ENCODE peak calls at places on chromosomes 4 and X, in nine cellular contexts. T is stimulated activated CD4-positive, alpha-beta T cell treated with anti-CD3 and anti-CD28 coated beads, Interleukin-15, amount 100 ng/mL, for 48 hours; O is immature natural killer cell; F is myocyte; I is PC-3; M is fibroblast of the conjunctiva; S is activated T-helper 1 cell treated with Interleukin-2 at 50 U/mL for 16 hours; L is GM23248; K is retina. U is an unnamed sample.

GRCh38 chr4:183073838-183074145 is 25.3 kb upstream of the WWC2 start:
- DNase-seq in F (no peak), L (no peak), K (no peak), S (no peak), T (no peak), I (no peak), O (no peak), M (no peak), U (no peak)

GRCh38 chrX:1554469-1555210 is 17.7 kb upstream of the P2RY8 start:
- DNase-seq in S (peak), L (no peak), K (no peak), I (no peak), F (no peak), O (peak), M (no peak), T (no peak), U (peak)

GRCh38 chr4:103092245-103092644 is 7.4 kb downstream of the BDH2 start:
- DNase-seq in K (no peak), O (no peak), I (no peak), F (no peak), T (no peak), L (peak), M (no peak), S (no peak), U (no peak)

GRCh38 chrX:1025413-1025812 is 187.0 kb downstream of the CRLF2 start:
- DNase-seq in M (no peak), K (no peak), O (no peak), T (no peak), F (no peak), S (no peak), I (no peak), L (no peak), U (no peak)

GRCh38 chr4:8471211-8471875 is 30.8 kb downstream of the TRMT44 start:
- DNase-seq in O (no peak), M (no peak), K (no peak), L (no peak), F (no peak), I (no peak), S (no peak), T (no peak), U (no peak)

GRCh38 chrX:151019837-151020236 is 36.7 kb downstream of the HMGB3 start:
- DNase-seq in O (no peak), M (no peak), F (peak), S (no peak), K (peak), T (no peak), I (peak), L (peak), U (no peak)

GRCh38 chr4:110793890-110794588 is 171.2 kb upstream of the PITX2 start:
- DNase-seq in K (peak), F (peak), T (no peak), O (no peak), L (no peak), M (no peak), I (no peak), S (no peak), U (no peak)

GRCh38 chrX:22135994-22136684 is 104.0 kb downstream of the PHEX start:
- DNase-seq in T (peak), L (peak), S (no peak), O (peak), K (peak), M (no peak), I (peak), F (peak), U (no peak)

GRCh38 chr4:11503166-11503565 is 74.5 kb upstream of the HS3ST1 start:
- DNase-seq in I (no peak), O (no peak), S (no peak), M (no peak), L (no peak), K (peak), F (no peak), T (no peak), U (no peak)

GRCh38 chr4:182454440-182455013 is 211.3 kb downstream of the TENM3 start:
- DNase-seq in F (no peak), K (no peak), S (no peak), M (no peak), O (no peak), I (no peak), L (no peak), T (no peak), U (no peak)

GRCh38 chr4:147950840-147951239 is 219.0 kb downstream of the ARHGAP10 start:
- DNase-seq in L (no peak), S (no peak), O (no peak), F (no peak), K (no peak), I (no peak), T (no peak), M (no peak), U (no peak)

GRCh38 chrX:43333543-43333942 is 322.6 kb upstream of the MAOA start:
- DNase-seq in L (no peak), O (no peak), M (no peak), K (no peak), F (no peak), I (no peak), T (no peak), S (no peak), U (no peak)

GRCh38 chrX:150704030-150704613 is 10.9 kb downstream of the MTMR1 start:
- DNase-seq in I (peak), M (no peak), F (peak), K (no peak), L (peak), S (no peak), T (no peak), O (no peak), U (no peak)

GRCh38 chr4:139153411-139154133 is 23.4 kb downstream of the ELF2 start:
- DNase-seq in M (no peak), L (no peak), O (no peak), I (peak), S (no peak), F (no peak), T (no peak), K (no peak), U (no peak)

GRCh38 chr4:22190855-22191254 is 242.3 kb upstream of the KCNIP4 start:
- DNase-seq in O (no peak), L (peak), I (peak), S (no peak), F (peak), M (peak), K (no peak), T (no peak), U (no peak)

GRCh38 chr4:1290165-1290977 is 680 bp downstream of the MAEA start:
- DNase-seq in S (no peak), O (no peak), I (peak), T (no peak), M (no peak), L (peak), F (no peak), K (no peak), U (no peak)

GRCh38 chrX:146243071-146243470 is 425.4 kb downstream of the SLITRK2 start:
- DNase-seq in O (no peak), L (no peak), T (no peak), S (no peak), I (peak), F (no peak), M (no peak), K (no peak), U (no peak)

GRCh38 chrX:926991-927390 is 285.5 kb downstream of the CRLF2 start:
- DNase-seq in I (no peak), T (no peak), O (no peak), S (no peak), L (no peak), M (no peak), F (no peak), K (no peak), U (no peak)

GRCh38 chr4:98685225-98686045 is 27.0 kb upstream of the TSPAN5 start:
- DNase-seq in T (no peak), I (no peak), F (no peak), M (no peak), S (no peak), K (no peak), L (no peak), O (no peak), U (no peak)

GRCh38 chr4:91325495-91325894 is 978.3 kb upstream of the GRID2 start:
- DNase-seq in I (peak), K (no peak), M (peak), O (no peak), L (peak), T (no peak), F (peak), S (no peak), U (no peak)

GRCh38 chr4:119237642-119238041 is 25.1 kb downstream of the USP53 start:
- DNase-seq in T (no peak), O (no peak), L (no peak), I (no peak), S (no peak), F (no peak), M (no peak), K (no peak), U (no peak)

GRCh38 chr4:6017030-6017429 is 1.2 kb downstream of the C4orf50 start:
- DNase-seq in M (no peak), S (no peak), K (no peak), F (no peak), O (no peak), L (no peak), I (no peak), T (no peak), U (no peak)

GRCh38 chr4:112823631-112824030 is 186.7 kb downstream of the LARP7 start:
- DNase-seq in L (no peak), F (no peak), O (no peak), T (no peak), S (no peak), I (no peak), M (no peak), K (no peak), U (no peak)

GRCh38 chrX:129525162-129525561 is 1.9 kb upstream of the SMARCA1 start:
- DNase-seq in T (no peak), L (no peak), M (no peak), I (peak), K (no peak), F (peak), S (no peak), O (no peak), U (no peak)

GRCh38 chr4:128299848-128300247 is 12.2 kb upstream of the PGRMC2 start:
- DNase-seq in S (no peak), T (no peak), I (no peak), L (no peak), F (no peak), M (no peak), O (no peak), K (no peak), U (no peak)

GRCh38 chr4:80307183-80307735 is 28.3 kb upstream of the CFAP299 start:
- DNase-seq in O (no peak), M (no peak), I (no peak), L (peak), S (no peak), F (no peak), T (no peak), K (no peak), U (no peak)

GRCh38 chr4:88230399-88230798 is 54.0 kb downstream of the PPM1K start:
- DNase-seq in T (no peak), K (no peak), S (no peak), L (no peak), F (no peak), I (no peak), M (no peak), O (no peak), U (no peak)

GRCh38 chr4:65968873-65969272 is 298.6 kb upstream of the EPHA5 start:
- DNase-seq in I (no peak), S (no peak), F (no peak), M (no peak), O (no peak), K (no peak), T (no peak), L (no peak), U (no peak)

GRCh38 chr4:2820216-2820982 is 23.2 kb upstream of the ADD1 start:
- DNase-seq in F (no peak), O (no peak), I (no peak), S (no peak), T (no peak), K (no peak), M (no peak), L (no peak), U (no peak)

GRCh38 chr4:8506373-8507250 is 66.0 kb downstream of the TRMT44 start:
- DNase-seq in I (no peak), O (no peak), S (no peak), F (peak), L (peak), T (no peak), K (peak), M (peak), U (no peak)

GRCh38 chr4:17985832-17986231 is 35.7 kb downstream of the LCORL start:
- DNase-seq in L (no peak), M (no peak), O (no peak), I (no peak), F (no peak), T (no peak), S (no peak), K (no peak), U (no peak)

GRCh38 chr4:55770662-55771061 is 48.9 kb upstream of the EXOC1L start:
- DNase-seq in L (no peak), I (peak), O (no peak), K (no peak), S (no peak), M (no peak), T (no peak), F (no peak), U (no peak)